ENCODE peak calls at places on chromosomes 4 and X, in four cellular contexts. V is NCI-H1105, H is NCI-H2227 treated with DMSO at 0.1 percent for 48 hours, Z is astrocyte of the spinal cord. N is an unnamed sample.

GRCh38 chrX:110359273-110359672 is 625 bp downstream of the RTL9 start:
- DNase-seq in Z (no peak), H (no peak), V (no peak), N (no peak)

GRCh38 chr4:610411-611261 is 14.7 kb upstream of the PDE6B start:
- DNase-seq in V (no peak), Z (peak), H (no peak), N (no peak)

GRCh38 chr4:81565137-81565870 is 93.6 kb upstream of the RASGEF1B start:
- DNase-seq in H (peak), V (no peak), Z (peak), N (no peak)

GRCh38 chr4:78774395-78774794 is 1.8 kb upstream of the BMP2K start:
- DNase-seq in H (no peak), V (no peak), Z (no peak), N (no peak)

GRCh38 chrX:42695800-42696358 is 82.1 kb downstream of the PPP1R2C start:
- DNase-seq in V (no peak), H (no peak), Z (no peak), N (no peak)

GRCh38 chr4:163600731-163601130 is 106.2 kb downstream of the TMA16 start:
- DNase-seq in Z (no peak), V (no peak), H (no peak), N (no peak)

GRCh38 chr4:8295471-8295870 is 25.9 kb downstream of the HTRA3 start:
- DNase-seq in V (no peak), H (no peak), Z (no peak), N (no peak)

GRCh38 chrX:136747003-136747986 is 33.4 kb downstream of the ARHGEF6 start:
- DNase-seq in H (no peak), Z (no peak), V (no peak), N (no peak)